ENCODE peak calls at places on chromosome 9, in five cellular contexts. J, I, L, E and V are unnamed samples.

GRCh38 chr9:134671341-134672113 is 29.9 kb downstream of the COL5A1 start:
- DNase-seq in J (no peak), I (no peak), E (no peak), L (no peak), V (no peak)

GRCh38 chr9:79581388-79581787 is 9.6 kb downstream of the TLE4 start:
- DNase-seq in J (no peak), L (peak; percentile 85), E (no peak), I (no peak), V (no peak)

GRCh38 chr9:136605966-136606365 is 56.8 kb upstream of the EGFL7 start:
- DNase-seq in L (no peak), J (no peak), I (no peak), E (no peak), V (no peak)

GRCh38 chr9:73104342-73104741 is 47.3 kb upstream of the ANXA1 start:
- DNase-seq in I (no peak), J (no peak), L (no peak), E (no peak), V (no peak)

GRCh38 chr9:61665829-61666228 is 476.0 kb downstream of the SPATA31A7 start:
- DNase-seq in L (no peak), I (no peak), E (no peak), J (no peak), V (no peak)

GRCh38 chr9:130834371-130835311 is at the start of gene ABL1:
- DNase-seq in L (peak; percentile 88), E (peak; percentile 51), I (peak; percentile 93), J (peak; percentile 85), V (peak; percentile 91)

GRCh38 chr9:31210982-31211570 is 1173.4 kb upstream of the ACO1 start:
- DNase-seq in J (peak; percentile 35), L (no peak), E (peak; percentile 1), I (no peak), V (no peak)

GRCh38 chr9:80518441-80518840 is 946.7 kb downstream of the TLE4 start:
- DNase-seq in E (no peak), L (no peak), J (no peak), I (no peak), V (no peak)

GRCh38 chr9:126205260-126205659 is 121.4 kb upstream of the MVB12B start:
- DNase-seq in I (no peak), L (no peak), J (no peak), E (no peak), V (no peak)

GRCh38 chr9:70880523-70880922 is 240.9 kb downstream of the TRPM3 start:
- DNase-seq in J (no peak), E (no peak), I (no peak), L (no peak), V (no peak)

GRCh38 chr9:81032030-81032572 is 657.2 kb downstream of the TLE1 start:
- DNase-seq in I (no peak), J (peak; percentile 54), L (no peak), E (no peak), V (peak; percentile 5)

GRCh38 chr9:129857207-129857606 is 21.9 kb downstream of the USP20 start:
- DNase-seq in J (no peak), L (no peak), E (no peak), I (peak; percentile 78), V (no peak)

GRCh38 chr9:73683862-73684591 is 532.4 kb downstream of the ANXA1 start:
- DNase-seq in I (no peak), J (peak; percentile 44), L (peak; percentile 16), E (no peak), V (peak; percentile 17)

GRCh38 chr9:107878462-107878861 is 388.9 kb upstream of the KLF4 start:
- DNase-seq in E (no peak), J (no peak), I (no peak), L (no peak), V (peak; percentile 17)

GRCh38 chr9:107888773-107889227 is 399.2 kb upstream of the KLF4 start:
- DNase-seq in I (no peak), L (no peak), J (no peak), E (no peak), V (no peak)

GRCh38 chr9:107881625-107882300 is 392.2 kb upstream of the KLF4 start:
- DNase-seq in J (no peak), E (no peak), L (no peak), I (no peak), V (no peak)

DNA sequence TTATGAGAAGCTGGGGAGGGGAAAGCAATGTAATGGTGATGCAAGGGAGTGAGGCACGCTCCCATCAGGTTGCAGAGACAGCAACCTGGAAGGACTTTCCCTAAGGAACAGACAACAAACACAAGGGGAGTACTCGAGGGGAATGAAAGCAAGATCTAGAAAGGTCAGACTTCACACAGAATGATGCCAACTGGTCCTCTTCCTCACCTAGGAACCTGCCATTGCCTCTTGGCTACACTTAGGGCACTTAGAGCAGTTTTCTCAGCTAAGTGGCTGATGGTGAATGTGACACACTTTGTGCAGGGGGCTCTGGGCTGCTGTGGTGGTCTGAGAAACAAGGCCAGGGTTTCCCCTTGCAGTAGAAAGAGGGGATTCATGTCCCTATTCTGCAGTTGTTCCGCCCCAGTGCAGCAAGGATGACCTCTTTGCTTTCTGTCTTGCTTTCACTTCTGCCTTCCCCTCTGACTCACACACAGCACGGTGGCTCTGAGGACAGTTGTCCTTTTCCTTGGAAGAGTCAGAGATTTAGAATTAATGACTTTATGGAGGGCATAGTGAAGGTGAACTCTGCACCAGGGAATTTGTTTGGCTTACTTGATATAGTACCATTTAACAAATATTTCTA is 394.0 kb upstream of the KLF4 start:
- DNase-seq in E (no peak), I (no peak), J (no peak), L (no peak), V (no peak)
- TF ChIP-seq MYC in E (no peak), I (no peak), J (no peak), L (no peak), V (no peak)

DNA sequence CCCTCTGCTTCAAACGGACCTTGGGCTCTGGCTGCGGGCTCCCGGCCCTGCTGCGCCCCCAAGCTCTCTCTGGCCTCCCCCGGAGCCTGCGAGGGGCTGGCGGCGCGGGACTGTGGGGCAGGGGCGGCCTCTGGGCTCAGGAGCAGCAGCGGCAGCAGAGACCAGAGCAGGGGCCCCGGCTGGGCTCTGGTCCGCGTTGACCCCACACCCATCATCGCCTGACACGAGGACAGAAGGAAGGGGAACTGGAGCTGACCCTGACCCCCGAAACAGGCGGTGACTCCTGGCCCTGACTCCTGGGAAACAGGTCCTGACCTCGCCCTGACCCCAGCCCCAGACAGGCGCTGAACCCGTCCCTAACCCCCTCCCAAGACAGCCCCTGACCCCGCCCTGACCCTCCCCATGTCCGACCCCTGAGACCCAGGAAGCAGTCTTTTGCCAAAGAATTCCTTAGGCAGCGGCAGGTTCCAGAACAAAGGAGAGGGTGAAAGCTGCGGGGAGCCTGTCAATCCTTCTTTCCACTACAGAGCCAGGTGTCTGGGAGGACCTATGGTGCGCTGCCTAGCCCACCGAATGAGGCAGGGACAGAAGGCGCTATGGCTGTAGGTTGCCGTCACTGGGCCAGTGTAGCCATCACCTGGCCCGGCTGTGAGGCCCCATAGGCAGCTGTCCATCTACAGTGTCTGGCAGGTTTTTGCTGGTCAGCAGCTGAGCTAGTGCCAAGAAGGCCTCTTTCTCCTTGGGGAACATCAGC is 74.7 kb upstream of the SPTLC1 start:
- DNase-seq in L (no peak), E (no peak), I (no peak), J (no peak), V (no peak)
- H3K4me3 ChIP-seq in L (no peak overlapping the region), E (no peak overlapping the region), I (no peak overlapping the region), J (no peak overlapping the region), V (no peak overlapping the region)

GRCh38 chr9:34381323-34381722 is 4.6 kb upstream of the MYORG start:
- DNase-seq in E (no peak), I (no peak), J (no peak), L (no peak), V (no peak)
- TF ChIP-seq MYC in E (no peak), I (no peak), J (no peak), L (no peak), V (no peak)

GRCh38 chr9:119282476-119283117 is 86.6 kb downstream of the BRINP1 start:
- DNase-seq in J (no peak), E (no peak), L (no peak), I (no peak), V (no peak)
- H3K4me3 ChIP-seq in J (no peak overlapping the region), E (no peak overlapping the region), L (no peak overlapping the region), I (no peak overlapping the region), V (no peak overlapping the region)

GRCh38 chr9:121763131-121763530 is 111.7 kb downstream of the DAB2IP start:
- DNase-seq in J (no peak), L (no peak), E (no peak), I (no peak), V (no peak)
- TF ChIP-seq MYC in J (no peak), L (no peak), E (no peak), I (no peak), V (no peak)

DNA sequence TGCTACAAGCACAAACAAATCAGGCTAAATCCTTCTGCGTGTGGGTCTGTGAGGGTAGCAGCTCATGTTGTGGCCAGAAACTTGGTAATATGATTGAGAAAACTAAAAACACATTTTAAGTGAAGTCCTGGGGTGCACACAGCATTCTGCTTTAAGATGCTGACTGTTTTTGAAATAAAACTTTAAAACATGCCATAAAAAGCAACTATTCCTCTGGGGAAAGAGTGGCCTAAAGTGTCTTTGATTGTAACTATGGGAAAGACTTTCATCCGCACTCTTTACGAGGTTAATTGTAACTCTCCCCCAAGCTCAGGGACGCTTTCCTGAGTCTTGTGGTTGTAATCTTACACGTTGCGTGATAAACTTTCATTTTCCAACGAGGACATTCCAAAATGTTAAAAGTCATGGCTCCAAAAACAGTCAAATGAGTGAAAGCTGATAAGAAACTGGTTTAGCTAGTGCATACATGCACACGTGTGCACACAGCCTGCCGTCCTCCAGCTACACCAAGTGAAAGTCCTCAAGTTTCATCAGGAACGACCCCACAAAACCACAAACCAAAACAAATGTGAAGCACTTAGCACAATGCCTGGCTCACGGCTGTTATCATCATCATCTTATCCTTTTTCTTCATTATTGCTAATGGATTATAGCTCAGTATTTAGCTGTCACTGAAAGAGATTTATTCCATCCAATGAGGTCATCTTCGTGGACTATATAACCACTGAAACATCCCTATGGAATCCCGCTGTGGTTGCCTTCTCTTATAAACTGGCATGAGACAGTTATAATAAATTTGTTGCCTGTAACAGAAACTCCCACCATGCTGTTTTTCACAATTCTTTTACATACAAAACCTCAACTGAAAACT is 56.4 kb downstream of the SAXO1 start:
- DNase-seq in J (no peak), I (no peak), L (peak; percentile 21), E (no peak), V (peak; percentile 66)
- H3K4me3 ChIP-seq in J (no peak overlapping the region), I (no peak overlapping the region), L (peak overlapping the region; percentile 14), E (no peak overlapping the region), V (peak overlapping the region; percentile 6)

DNA sequence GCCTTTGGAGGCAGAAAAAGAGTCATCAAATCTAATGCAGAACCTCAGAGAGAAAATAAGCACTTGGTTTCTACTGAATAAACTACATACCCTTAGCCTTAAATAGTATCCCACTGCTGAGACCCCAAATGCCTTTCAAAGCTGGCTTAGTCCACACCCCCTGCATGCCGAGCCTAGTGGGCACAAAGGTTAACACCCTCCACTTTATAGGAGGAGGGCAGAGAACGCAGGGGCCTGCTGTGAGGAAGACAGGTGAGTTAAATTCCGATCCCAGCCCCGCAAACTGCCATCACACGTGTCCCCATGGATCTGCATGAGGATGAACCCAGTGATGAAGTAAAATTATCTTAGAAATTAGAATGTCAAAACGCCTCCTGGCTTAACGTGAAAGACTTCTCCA is 19.5 kb upstream of the HSD17B3 start:
- DNase-seq in E (no peak), L (no peak), J (no peak), I (no peak), V (no peak)
- TF ChIP-seq MYC in E (no peak), L (no peak), J (no peak), I (no peak), V (no peak)